ENCODE peak calls at places on chromosomes 4 and X, in five cellular contexts. One of them, this sample, is unnamed.

GRCh38 chr4:38177792-38178665 is 217.8 kb downstream of the PTTG2 start:
- DNase-seq in myocyte: peak; percentile 93
- DNase-seq in activated gamma-delta T cell treated with anti-CD3 and anti-CD28 coated beads, Interleukin-2, amount 50 U/mL, for 16 hours: peak; percentile 11
- DNase-seq in AG08396: no peak
- DNase-seq in EH: no peak
- DNase-seq in this sample: peak; percentile 36

GRCh38 chr4:76581276-76581675 is 146.2 kb downstream of the SHROOM3 start:
- DNase-seq in myocyte: no peak
- DNase-seq in activated gamma-delta T cell treated with anti-CD3 and anti-CD28 coated beads, Interleukin-2, amount 50 U/mL, for 16 hours: no peak
- DNase-seq in AG08396: no peak
- DNase-seq in EH: peak; percentile 54
- DNase-seq in this sample: no peak

GRCh38 chr4:126470862-126471261 is 1156.1 kb downstream of the FAT4 start:
- DNase-seq in myocyte: no peak
- DNase-seq in activated gamma-delta T cell treated with anti-CD3 and anti-CD28 coated beads, Interleukin-2, amount 50 U/mL, for 16 hours: no peak
- DNase-seq in AG08396: no peak
- DNase-seq in EH: peak; percentile 9
- DNase-seq in this sample: no peak

GRCh38 chrX:46757593-46757992 is 1.3 kb downstream of the SLC9A7 start:
- DNase-seq in myocyte: no peak
- DNase-seq in activated gamma-delta T cell treated with anti-CD3 and anti-CD28 coated beads, Interleukin-2, amount 50 U/mL, for 16 hours: no peak
- DNase-seq in AG08396: no peak
- DNase-seq in EH: peak; percentile 36
- DNase-seq in this sample: no peak

GRCh38 chrX:1134156-1134555 is 78.3 kb downstream of the CRLF2 start:
- DNase-seq in myocyte: no peak
- DNase-seq in activated gamma-delta T cell treated with anti-CD3 and anti-CD28 coated beads, Interleukin-2, amount 50 U/mL, for 16 hours: no peak
- DNase-seq in AG08396: no peak
- DNase-seq in EH: no peak
- DNase-seq in this sample: no peak

GRCh38 chr4:13907255-13907751 is 279.8 kb upstream of the BOD1L1 start:
- DNase-seq in myocyte: peak; percentile 82
- DNase-seq in activated gamma-delta T cell treated with anti-CD3 and anti-CD28 coated beads, Interleukin-2, amount 50 U/mL, for 16 hours: no peak
- DNase-seq in AG08396: peak; percentile 71
- DNase-seq in EH: peak; percentile 98
- DNase-seq in this sample: no peak

GRCh38 chrX:15761564-15762191 is 23.6 kb downstream of the CA5B start:
- DNase-seq in myocyte: peak; percentile 33
- DNase-seq in activated gamma-delta T cell treated with anti-CD3 and anti-CD28 coated beads, Interleukin-2, amount 50 U/mL, for 16 hours: peak; percentile 37
- DNase-seq in AG08396: peak; percentile 45
- DNase-seq in EH: peak; percentile 47
- DNase-seq in this sample: peak; percentile 32

GRCh38 chrX:148389629-148390028 is 110.8 kb upstream of the AFF2 start:
- DNase-seq in myocyte: no peak
- DNase-seq in activated gamma-delta T cell treated with anti-CD3 and anti-CD28 coated beads, Interleukin-2, amount 50 U/mL, for 16 hours: no peak
- DNase-seq in AG08396: no peak
- DNase-seq in EH: no peak
- DNase-seq in this sample: no peak

GRCh38 chr4:144709159-144709558 is 63.2 kb downstream of the HHIP start:
- DNase-seq in myocyte: no peak
- DNase-seq in activated gamma-delta T cell treated with anti-CD3 and anti-CD28 coated beads, Interleukin-2, amount 50 U/mL, for 16 hours: no peak
- DNase-seq in AG08396: peak; percentile 13
- DNase-seq in EH: peak; percentile 75
- DNase-seq in this sample: no peak

GRCh38 chrX:10548681-10549080 is 71.7 kb downstream of the MID1 start:
- DNase-seq in myocyte: no peak
- DNase-seq in activated gamma-delta T cell treated with anti-CD3 and anti-CD28 coated beads, Interleukin-2, amount 50 U/mL, for 16 hours: no peak
- DNase-seq in AG08396: no peak
- DNase-seq in EH: no peak
- DNase-seq in this sample: no peak

GRCh38 chrX:136183917-136184316 is 36.6 kb downstream of the FHL1 start:
- DNase-seq in myocyte: peak; percentile 45
- DNase-seq in activated gamma-delta T cell treated with anti-CD3 and anti-CD28 coated beads, Interleukin-2, amount 50 U/mL, for 16 hours: no peak
- DNase-seq in AG08396: no peak
- DNase-seq in EH: no peak
- DNase-seq in this sample: no peak

GRCh38 chrX:15206306-15206705 is 63.6 kb downstream of the ASB9 start:
- DNase-seq in myocyte: peak; percentile 51
- DNase-seq in activated gamma-delta T cell treated with anti-CD3 and anti-CD28 coated beads, Interleukin-2, amount 50 U/mL, for 16 hours: no peak
- DNase-seq in AG08396: no peak
- DNase-seq in EH: no peak
- DNase-seq in this sample: peak; percentile 74

GRCh38 chr4:152536545-152537182 is 772 bp upstream of the FBXW7 start:
- DNase-seq in myocyte: peak; percentile 65
- DNase-seq in activated gamma-delta T cell treated with anti-CD3 and anti-CD28 coated beads, Interleukin-2, amount 50 U/mL, for 16 hours: no peak
- DNase-seq in AG08396: peak; percentile 45
- DNase-seq in EH: peak; percentile 57
- DNase-seq in this sample: peak; percentile 11

GRCh38 chr4:82282875-82283274 is 90.9 kb downstream of the HNRNPD start:
- DNase-seq in myocyte: no peak
- DNase-seq in activated gamma-delta T cell treated with anti-CD3 and anti-CD28 coated beads, Interleukin-2, amount 50 U/mL, for 16 hours: no peak
- DNase-seq in AG08396: no peak
- DNase-seq in EH: no peak
- DNase-seq in this sample: peak; percentile 38

GRCh38 chr4:5793514-5793913 is 82.5 kb downstream of the EVC start:
- DNase-seq in myocyte: no peak
- DNase-seq in activated gamma-delta T cell treated with anti-CD3 and anti-CD28 coated beads, Interleukin-2, amount 50 U/mL, for 16 hours: no peak
- DNase-seq in AG08396: no peak
- DNase-seq in EH: no peak
- DNase-seq in this sample: no peak

GRCh38 chrX:53357799-53358530 is 64.5 kb downstream of the SMC1A start:
- DNase-seq in myocyte: peak; percentile 1
- DNase-seq in activated gamma-delta T cell treated with anti-CD3 and anti-CD28 coated beads, Interleukin-2, amount 50 U/mL, for 16 hours: no peak
- DNase-seq in AG08396: peak; percentile 24
- DNase-seq in EH: peak; percentile 37
- DNase-seq in this sample: no peak

GRCh38 chrX:81003491-81004185 is 194.0 kb upstream of the BRWD3 start:
- DNase-seq in myocyte: no peak
- DNase-seq in activated gamma-delta T cell treated with anti-CD3 and anti-CD28 coated beads, Interleukin-2, amount 50 U/mL, for 16 hours: no peak
- DNase-seq in AG08396: no peak
- DNase-seq in EH: no peak
- DNase-seq in this sample: no peak

GRCh38 chr4:76620723-76621463 is 185.9 kb downstream of the SHROOM3 start:
- DNase-seq in myocyte: no peak
- DNase-seq in activated gamma-delta T cell treated with anti-CD3 and anti-CD28 coated beads, Interleukin-2, amount 50 U/mL, for 16 hours: no peak
- DNase-seq in AG08396: no peak
- DNase-seq in EH: no peak
- DNase-seq in this sample: no peak

GRCh38 chrX:274904-275475 is 6.2 kb upstream of the PLCXD1 start:
- DNase-seq in myocyte: peak; percentile 5
- DNase-seq in activated gamma-delta T cell treated with anti-CD3 and anti-CD28 coated beads, Interleukin-2, amount 50 U/mL, for 16 hours: no peak
- DNase-seq in AG08396: no peak
- DNase-seq in EH: no peak
- DNase-seq in this sample: peak; percentile 46

GRCh38 chr4:183455431-183456145 is 11.2 kb downstream of the CDKN2AIP start:
- DNase-seq in myocyte: no peak
- DNase-seq in activated gamma-delta T cell treated with anti-CD3 and anti-CD28 coated beads, Interleukin-2, amount 50 U/mL, for 16 hours: no peak
- DNase-seq in AG08396: no peak
- DNase-seq in EH: peak; percentile 87
- DNase-seq in this sample: no peak

GRCh38 chr4:82525287-82525898 is 36.4 kb downstream of the TMEM150C start:
- DNase-seq in myocyte: no peak
- DNase-seq in activated gamma-delta T cell treated with anti-CD3 and anti-CD28 coated beads, Interleukin-2, amount 50 U/mL, for 16 hours: no peak
- DNase-seq in AG08396: no peak
- DNase-seq in EH: peak; percentile 24
- DNase-seq in this sample: no peak

GRCh38 chr4:158211288-158211687 is 1.0 kb downstream of the TMEM144 start:
- DNase-seq in myocyte: no peak
- DNase-seq in activated gamma-delta T cell treated with anti-CD3 and anti-CD28 coated beads, Interleukin-2, amount 50 U/mL, for 16 hours: no peak
- DNase-seq in AG08396: no peak
- DNase-seq in EH: no peak
- DNase-seq in this sample: no peak

GRCh38 chr4:26083987-26084386 is 170.0 kb downstream of the SMIM20 start:
- DNase-seq in myocyte: peak; percentile 98
- DNase-seq in activated gamma-delta T cell treated with anti-CD3 and anti-CD28 coated beads, Interleukin-2, amount 50 U/mL, for 16 hours: no peak
- DNase-seq in AG08396: peak; percentile 74
- DNase-seq in EH: peak; percentile 87
- DNase-seq in this sample: peak; percentile 88

GRCh38 chr4:183441276-183441675 is 3.2 kb upstream of the CDKN2AIP start:
- DNase-seq in myocyte: no peak
- DNase-seq in activated gamma-delta T cell treated with anti-CD3 and anti-CD28 coated beads, Interleukin-2, amount 50 U/mL, for 16 hours: no peak
- DNase-seq in AG08396: no peak
- DNase-seq in EH: peak; percentile 65
- DNase-seq in this sample: no peak

GRCh38 chrX:135411893-135412292 is 9.9 kb upstream of the SMIM10L2A start:
- DNase-seq in myocyte: no peak
- DNase-seq in activated gamma-delta T cell treated with anti-CD3 and anti-CD28 coated beads, Interleukin-2, amount 50 U/mL, for 16 hours: no peak
- DNase-seq in AG08396: no peak
- DNase-seq in EH: peak; percentile 33
- DNase-seq in this sample: no peak

This sample was measured in SJCRH30.